ENCODE peak calls at places on chromosomes 2 and 18, in nine cellular contexts. N, Z, L, I, O, W, C, U and D are unnamed samples.

GRCh38 chr2:31176742-31177141 is 38.5 kb upstream of the GALNT14 start:
- DNase-seq in C (no peak), I (no peak), O (no peak), Z (no peak), N (no peak), L (no peak), U (no peak), W (no peak), D (no peak)

GRCh38 chr2:12704378-12704777 is 12.4 kb upstream of the TRIB2 start:
- DNase-seq in I (no peak), O (no peak), W (no peak), N (no peak), Z (no peak), U (no peak), C (peak; percentile 79), L (no peak), D (no peak)

GRCh38 chr18:59719533-59720325 is 22.5 kb upstream of the CCBE1 start:
- DNase-seq in U (no peak), N (no peak), W (no peak), C (peak; percentile 97), Z (no peak), I (no peak), L (no peak), O (no peak), D (no peak)

GRCh38 chr2:104163611-104164157 is 690.2 kb upstream of the POU3F3 start:
- DNase-seq in N (no peak), U (no peak), W (peak; percentile 91), O (no peak), I (no peak), Z (no peak), L (no peak), C (no peak), D (no peak)

GRCh38 chr2:117714761-117715160 is 99.7 kb upstream of the DDX18 start:
- DNase-seq in C (no peak), Z (no peak), L (no peak), O (no peak), W (no peak), N (no peak), U (no peak), I (no peak), D (no peak)

GRCh38 chr2:234496835-234497591 is at the start of gene ARL4C:
- DNase-seq in U (peak; percentile 42), C (peak; percentile 75), I (peak; percentile 60), N (no peak), Z (peak; percentile 36), O (peak; percentile 68), L (peak; percentile 89), W (peak; percentile 46), D (no peak)

GRCh38 chr18:75161629-75162028 is 47.3 kb downstream of the PTGR3 start:
- DNase-seq in U (no peak), Z (no peak), W (no peak), O (peak; percentile 39), I (peak; percentile 30), L (peak; percentile 26), C (peak; percentile 35), N (no peak), D (no peak)

GRCh38 chr18:28792404-28793103 is 615.6 kb upstream of the CDH2 start:
- DNase-seq in Z (peak; percentile 76), O (no peak), I (no peak), W (no peak), U (peak; percentile 48), C (no peak), L (no peak), N (no peak), D (no peak)

GRCh38 chr18:25464211-25464610 is 112.2 kb upstream of the ZNF521 start:
- DNase-seq in Z (no peak), L (no peak), U (no peak), O (no peak), N (no peak), W (no peak), I (no peak), C (peak; percentile 54), D (no peak)

GRCh38 chr18:74275736-74276135 is 16.0 kb downstream of the CYB5A start:
- DNase-seq in I (no peak), L (no peak), N (no peak), W (no peak), Z (no peak), C (no peak), U (no peak), O (no peak), D (no peak)

GRCh38 chr2:129369437-129369836 is 610.0 kb upstream of the RAB6C start:
- DNase-seq in C (no peak), W (no peak), Z (no peak), L (no peak), O (no peak), N (no peak), I (no peak), U (no peak), D (peak; percentile 34)

GRCh38 chr2:224449212-224450147 is 47.6 kb upstream of the FAM124B start:
- DNase-seq in L (peak; percentile 29), Z (no peak), W (no peak), O (no peak), N (no peak), C (peak; percentile 21), U (no peak), I (no peak), D (no peak)

GRCh38 chr2:8086796-8087479 is 594.9 kb upstream of the ID2 start:
- DNase-seq in U (no peak), W (peak; percentile 70), N (no peak), C (peak; percentile 97), I (no peak), L (no peak), O (no peak), Z (no peak), D (no peak)

GRCh38 chr18:7872569-7872968 is 305.5 kb downstream of the PTPRM start:
- DNase-seq in Z (peak; percentile 5), L (no peak), I (no peak), N (no peak), O (no peak), C (peak; percentile 69), W (no peak), U (peak; percentile 49), D (no peak)

GRCh38 chr2:205733648-205734047 is 51.3 kb downstream of the NRP2 start:
- DNase-seq in N (no peak), L (peak; percentile 48), C (no peak), O (no peak), W (no peak), I (no peak), U (no peak), Z (peak; percentile 59), D (no peak)

GRCh38 chr2:164182116-164182637 is 439.1 kb downstream of the GRB14 start:
- DNase-seq in L (no peak), C (no peak), Z (no peak), W (peak; percentile 53), U (no peak), N (no peak), I (no peak), O (no peak), D (no peak)

GRCh38 chr2:223113161-223113560 is 61.2 kb downstream of the KCNE4 start:
- DNase-seq in W (no peak), U (no peak), I (no peak), C (no peak), O (no peak), L (no peak), N (no peak), Z (no peak), D (no peak)

GRCh38 chr2:240629419-240629967 is 4.2 kb downstream of the GPR35 start:
- DNase-seq in Z (no peak), O (peak; percentile 25), C (no peak), N (no peak), I (no peak), L (no peak), U (no peak), W (no peak), D (no peak)

GRCh38 chr2:10977003-10977402 is 65.3 kb downstream of the KCNF1 start:
- DNase-seq in W (no peak), L (no peak), I (no peak), C (no peak), N (no peak), Z (no peak), U (no peak), O (no peak), D (no peak)